ENCODE peak calls at places on chromosomes 5 and 9, in four cellular contexts. One of them, this sample, is unnamed.

GRCh38 chr5:96584712-96585111 is 77.5 kb upstream of the CAST start:
- DNase-seq in K562: no peak
- DNase-seq in H1: no peak
- DNase-seq in HepG2: no peak
- DNase-seq in this sample: peak; percentile 84

GRCh38 chr5:82641362-82641988 is 363.3 kb upstream of the RPS23 start:
- DNase-seq in K562: peak; percentile 51
- DNase-seq in H1: no peak
- DNase-seq in HepG2: peak; percentile 82
- DNase-seq in this sample: peak; percentile 81

GRCh38 chr5:7392401-7393024 is 3.4 kb upstream of the ADCY2 start:
- DNase-seq in K562: peak; percentile 34
- DNase-seq in H1: no peak
- DNase-seq in HepG2: peak; percentile 6
- DNase-seq in this sample: no peak

GRCh38 chr5:9927521-9927997 is 297.4 kb upstream of the TAS2R1 start:
- DNase-seq in K562: no peak
- DNase-seq in H1: no peak
- DNase-seq in HepG2: no peak
- DNase-seq in this sample: no peak

GRCh38 chr5:16049766-16050165 is 129.8 kb downstream of the MARCHF11 start:
- DNase-seq in K562: no peak
- DNase-seq in H1: no peak
- DNase-seq in HepG2: no peak
- DNase-seq in this sample: no peak

GRCh38 chr5:15587941-15588340 is 88.0 kb downstream of the FBXL7 start:
- DNase-seq in K562: no peak
- DNase-seq in H1: no peak
- DNase-seq in HepG2: no peak
- DNase-seq in this sample: no peak

GRCh38 chr5:81187885-81188284 is 45.2 kb upstream of the CKMT2 start:
- DNase-seq in K562: no peak
- DNase-seq in H1: no peak
- DNase-seq in HepG2: no peak
- DNase-seq in this sample: no peak

GRCh38 chr9:89441655-89441970 is 56.3 kb downstream of the SEMA4D start:
- DNase-seq in K562: no peak
- DNase-seq in H1: no peak
- DNase-seq in HepG2: no peak
- DNase-seq in this sample: no peak

GRCh38 chr5:150644058-150644457 is 3.6 kb downstream of the SYNPO start:
- DNase-seq in K562: no peak
- DNase-seq in H1: no peak
- DNase-seq in HepG2: no peak
- DNase-seq in this sample: no peak

GRCh38 chr5:179131886-179132585 is 71.9 kb downstream of the ZNF354C start:
- DNase-seq in K562: no peak
- DNase-seq in H1: no peak
- DNase-seq in HepG2: no peak
- DNase-seq in this sample: no peak

GRCh38 chr5:59007460-59008063 is 424.7 kb downstream of the RAB3C start:
- DNase-seq in K562: peak; percentile 8
- DNase-seq in H1: no peak
- DNase-seq in HepG2: no peak
- DNase-seq in this sample: peak; percentile 27

GRCh38 chr5:106121972-106122605 is 1548.6 kb downstream of the EFNA5 start:
- DNase-seq in K562: peak; percentile 47
- DNase-seq in H1: peak; percentile 78
- DNase-seq in HepG2: no peak
- DNase-seq in this sample: no peak

GRCh38 chr9:85995612-85996011 is 54.7 kb downstream of the NAA35 start:
- DNase-seq in K562: no peak
- DNase-seq in H1: no peak
- DNase-seq in HepG2: no peak
- DNase-seq in this sample: no peak

GRCh38 chr5:66273131-66273530 is 129.0 kb downstream of the SREK1 start:
- DNase-seq in K562: no peak
- DNase-seq in H1: no peak
- DNase-seq in HepG2: no peak
- DNase-seq in this sample: no peak

GRCh38 chr5:146754621-146755020 is 123.9 kb downstream of the PPP2R2B start:
- DNase-seq in K562: no peak
- DNase-seq in H1: no peak
- DNase-seq in HepG2: no peak
- DNase-seq in this sample: no peak

GRCh38 chr5:127072861-127073846 is at the start of gene C5orf63:
- DNase-seq in K562: peak; percentile 77
- DNase-seq in H1: no peak
- DNase-seq in HepG2: peak; percentile 61
- DNase-seq in this sample: peak; percentile 45

GRCh38 chr9:131706608-131706970 is 33.3 kb downstream of the RAPGEF1 start:
- DNase-seq in K562: no peak
- DNase-seq in H1: no peak
- DNase-seq in HepG2: peak; percentile 74
- DNase-seq in this sample: no peak

GRCh38 chr5:180494510-180495181 is 467 bp downstream of the CNOT6 start:
- DNase-seq in K562: peak; percentile 54
- DNase-seq in H1: peak; percentile 61
- DNase-seq in HepG2: peak; percentile 12
- DNase-seq in this sample: peak; percentile 50

GRCh38 chr9:12681620-12682019 is 11.6 kb upstream of the TYRP1 start:
- DNase-seq in K562: no peak
- DNase-seq in H1: no peak
- DNase-seq in HepG2: no peak
- DNase-seq in this sample: no peak

GRCh38 chr9:35691325-35691631 is 1.6 kb upstream of the TPM2 start:
- DNase-seq in K562: no peak
- DNase-seq in H1: no peak
- DNase-seq in HepG2: no peak
- DNase-seq in this sample: no peak

GRCh38 chr5:176427971-176428370 is 11.6 kb upstream of the CLTB start:
- DNase-seq in K562: peak; percentile 48
- DNase-seq in H1: no peak
- DNase-seq in HepG2: no peak
- DNase-seq in this sample: peak; percentile 42

GRCh38 chr5:31880460-31880859 is 241.5 kb downstream of the PDZD2 start:
- DNase-seq in K562: no peak
- DNase-seq in H1: no peak
- DNase-seq in HepG2: no peak
- DNase-seq in this sample: no peak

GRCh38 chr5:77086611-77087483 is at the start of gene ZBED3:
- DNase-seq in K562: no peak
- DNase-seq in H1: peak; percentile 77
- DNase-seq in HepG2: peak; percentile 87
- DNase-seq in this sample: peak; percentile 83

GRCh38 chr9:88184986-88185385 is 46.7 kb upstream of the SPATA31C2 start:
- DNase-seq in K562: no peak
- DNase-seq in H1: no peak
- DNase-seq in HepG2: no peak
- DNase-seq in this sample: no peak

GRCh38 chr9:77663754-77664153 is 15.6 kb upstream of the GNA14 start:
- DNase-seq in K562: no peak
- DNase-seq in H1: no peak
- DNase-seq in HepG2: no peak
- DNase-seq in this sample: peak; percentile 78

GRCh38 chr9:96617439-96618185 is 2.0 kb downstream of the CDC14B start:
- DNase-seq in K562: no peak
- DNase-seq in H1: no peak
- DNase-seq in HepG2: no peak
- DNase-seq in this sample: no peak

GRCh38 chr5:40688127-40688756 is 8.5 kb downstream of the PTGER4 start:
- DNase-seq in K562: peak; percentile 91
- DNase-seq in H1: peak; percentile 86
- DNase-seq in HepG2: peak; percentile 68
- DNase-seq in this sample: peak; percentile 94

GRCh38 chr9:14302405-14302804 is 11.5 kb downstream of the NFIB start:
- DNase-seq in K562: no peak
- DNase-seq in H1: no peak
- DNase-seq in HepG2: peak; percentile 68
- DNase-seq in this sample: no peak

GRCh38 chr5:160363122-160363521 is 7.3 kb downstream of the C1QTNF2 start:
- DNase-seq in K562: peak; percentile 24
- DNase-seq in H1: no peak
- DNase-seq in HepG2: no peak
- DNase-seq in this sample: no peak

DNA sequence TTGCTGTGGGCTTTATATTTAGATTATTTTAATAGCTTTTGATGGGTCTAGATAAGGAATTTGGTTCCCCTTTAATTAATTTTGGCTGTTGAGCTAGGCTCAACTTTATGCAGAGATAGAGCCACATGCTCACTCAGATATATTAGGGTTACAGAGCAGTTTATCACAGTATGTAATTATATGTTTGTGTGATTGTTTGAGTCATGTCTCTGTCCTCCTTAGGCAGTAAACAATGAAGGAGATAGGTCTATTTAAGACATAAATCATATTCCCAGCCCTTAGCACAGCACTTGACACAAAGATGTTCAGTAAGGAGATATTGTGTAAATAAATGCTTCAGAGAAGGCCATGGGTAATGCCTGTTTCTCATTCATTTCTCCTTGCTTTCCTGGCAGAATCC is 408.1 kb downstream of the EBF1 start:
- DNase-seq in K562: no peak
- DNase-seq in H1: no peak
- DNase-seq in HepG2: no peak
- DNase-seq in this sample: no peak
- TF ChIP-seq MAX in K562: no peak
- TF ChIP-seq MAX in H1: no peak
- TF ChIP-seq MAX in HepG2: no peak
- TF ChIP-seq MAX in this sample: no peak

DNA sequence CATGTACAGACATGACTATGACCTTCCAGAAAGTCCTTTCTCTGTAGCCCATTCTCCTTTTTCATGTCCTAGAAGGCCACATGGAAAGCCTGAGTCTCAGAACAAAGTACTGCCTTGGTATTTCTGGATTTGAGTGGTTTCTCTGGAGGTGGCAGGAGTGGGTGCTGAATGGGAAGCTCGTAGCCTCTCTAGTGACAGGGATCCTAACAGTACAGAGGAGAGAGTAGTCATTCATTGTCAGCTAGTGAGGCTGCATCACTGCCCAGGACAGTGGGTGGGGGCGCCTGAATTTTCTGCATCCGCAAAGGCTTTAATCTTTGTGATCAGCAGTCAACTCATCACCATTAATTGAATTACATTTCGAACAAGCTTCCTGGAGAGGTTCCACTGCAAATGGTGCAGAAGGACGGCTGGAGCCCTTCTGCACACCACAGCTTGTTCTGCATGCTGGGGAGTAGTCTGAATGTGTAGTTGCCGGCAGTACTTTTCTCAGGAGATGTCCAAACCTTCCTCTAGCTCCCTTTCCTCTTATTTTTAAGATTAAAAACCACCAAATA is 77.5 kb downstream of the HSPA4 start:
- DNase-seq in K562: no peak
- DNase-seq in H1: no peak
- DNase-seq in HepG2: no peak
- DNase-seq in this sample: no peak
- TF ChIP-seq JUN in K562: no peak
- TF ChIP-seq JUN in H1: no peak
- TF ChIP-seq JUN in HepG2: no peak
- TF ChIP-seq JUN in this sample: no peak

DNA sequence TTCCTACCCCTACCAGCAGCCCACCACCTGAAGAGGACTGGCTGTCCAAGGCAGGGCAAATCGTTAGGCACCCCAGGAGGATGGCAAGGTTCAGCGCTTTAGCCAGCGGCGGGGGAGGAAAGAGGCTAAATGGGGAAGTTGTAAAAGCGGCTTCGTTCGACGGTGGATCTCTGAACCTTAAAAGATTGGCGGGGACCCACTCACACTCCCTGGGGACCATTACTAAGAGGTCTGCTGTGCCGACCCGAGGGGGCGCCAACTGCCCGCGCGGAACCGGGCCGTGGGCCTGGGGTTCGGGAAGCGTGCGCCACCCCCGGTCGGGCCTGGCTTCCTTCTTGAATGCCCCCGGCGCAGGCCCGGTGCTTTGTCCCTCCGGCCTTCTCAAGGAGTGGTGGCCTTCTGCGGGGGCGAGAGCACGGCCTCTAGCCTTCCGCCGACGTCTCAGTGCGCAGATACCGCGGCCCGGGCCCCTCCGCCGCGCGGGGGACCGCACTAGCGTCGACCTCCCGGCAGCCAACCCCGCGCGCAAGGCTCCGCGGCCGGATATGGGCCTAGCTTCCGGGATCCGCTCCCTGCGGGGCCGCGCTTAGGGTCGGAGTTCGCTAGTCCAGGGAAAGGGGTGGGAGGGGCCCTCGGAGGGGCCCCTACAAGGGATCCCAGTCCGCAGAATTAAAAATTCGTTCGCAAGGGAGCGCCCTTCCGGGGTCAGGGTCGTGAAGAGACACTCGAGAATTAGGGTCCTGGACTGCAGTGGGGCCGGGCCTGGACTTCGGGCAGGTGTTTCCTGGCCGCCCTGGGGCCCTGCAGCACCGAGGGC is 10.5 kb downstream of the NR2F1-AS1 start:
- DNase-seq in K562: no peak
- DNase-seq in H1: peak; percentile 82
- DNase-seq in HepG2: no peak
- DNase-seq in this sample: no peak
- TF ChIP-seq POLR2AphosphoS5 in K562: no peak
- TF ChIP-seq POLR2AphosphoS5 in H1: no peak
- TF ChIP-seq POLR2AphosphoS5 in HepG2: no peak
- TF ChIP-seq POLR2AphosphoS5 in this sample: no peak

GRCh38 chr9:133700861-133701320 is 37.3 kb downstream of the SARDH start:
- DNase-seq in K562: no peak
- DNase-seq in H1: no peak
- DNase-seq in HepG2: no peak
- DNase-seq in this sample: no peak
- TF ChIP-seq MAX in K562: no peak
- TF ChIP-seq MAX in H1: no peak
- TF ChIP-seq MAX in HepG2: no peak
- TF ChIP-seq MAX in this sample: no peak

GRCh38 chr9:137460363-137461315 is 1.5 kb upstream of the NSMF start:
- DNase-seq in K562: no peak
- DNase-seq in H1: no peak
- DNase-seq in HepG2: no peak
- DNase-seq in this sample: no peak

GRCh38 chr9:137459147-137459600 is at the start of gene NSMF:
- DNase-seq in K562: peak; percentile 93
- DNase-seq in H1: peak; percentile 97
- DNase-seq in HepG2: peak; percentile 77
- DNase-seq in this sample: peak; percentile 85

GRCh38 chr9:137458194-137459146 is 664 bp downstream of the NSMF start:
- DNase-seq in K562: no peak
- DNase-seq in H1: no peak
- DNase-seq in HepG2: no peak
- DNase-seq in this sample: no peak

GRCh38 chr9:137461316-137461662 is 2.2 kb upstream of the NSMF start:
- DNase-seq in K562: no peak
- DNase-seq in H1: no peak
- DNase-seq in HepG2: no peak
- DNase-seq in this sample: no peak

GRCh38 chr9:137459601-137460362 is 648 bp upstream of the NSMF start:
- DNase-seq in K562: no peak
- DNase-seq in H1: no peak
- DNase-seq in HepG2: no peak
- DNase-seq in this sample: no peak
- TF ChIP-seq JUN in K562: no peak
- TF ChIP-seq JUN in H1: no peak
- TF ChIP-seq JUN in HepG2: no peak
- TF ChIP-seq JUN in this sample: no peak

This sample was measured in endothelial cell of umbilical vein.